ENCODE peak calls at places on chromosomes 16 and 17, in ten cellular contexts. One of them, this sample, is unnamed.

GRCh38 chr17:75670868-75671267 is 3.7 kb downstream of the SAP30BP start:
- DNase-seq in NCI-H2107: no peak
- DNase-seq in nephron progenitor cell: no peak
- DNase-seq in HEK293T: no peak
- DNase-seq in NCI-H510A: no peak
- DNase-seq in Daoy: no peak
- DNase-seq in iPS-NIHi11: no peak
- DNase-seq in MM.1S: no peak
- DNase-seq in NCI-H146: no peak
- DNase-seq in activated CD8-positive, alpha-beta memory T cell treated with anti-CD3 and anti-CD28 coated beads for 48 hours: no peak
- DNase-seq in this sample: no peak

GRCh38 chr16:30805370-30806169 is 18.6 kb upstream of the ZNF629 start:
- DNase-seq in NCI-H2107: peak
- DNase-seq in nephron progenitor cell: peak
- DNase-seq in HEK293T: peak
- DNase-seq in NCI-H510A: peak
- DNase-seq in Daoy: peak
- DNase-seq in iPS-NIHi11: peak
- DNase-seq in MM.1S: peak
- DNase-seq in NCI-H146: peak
- DNase-seq in activated CD8-positive, alpha-beta memory T cell treated with anti-CD3 and anti-CD28 coated beads for 48 hours: no peak
- DNase-seq in this sample: peak

GRCh38 chr17:76271669-76272540 is 6.8 kb downstream of the UBALD2 start:
- DNase-seq in NCI-H2107: no peak
- DNase-seq in nephron progenitor cell: no peak
- DNase-seq in HEK293T: no peak
- DNase-seq in NCI-H510A: no peak
- DNase-seq in Daoy: no peak
- DNase-seq in iPS-NIHi11: peak
- DNase-seq in MM.1S: no peak
- DNase-seq in NCI-H146: no peak
- DNase-seq in activated CD8-positive, alpha-beta memory T cell treated with anti-CD3 and anti-CD28 coated beads for 48 hours: peak
- DNase-seq in this sample: no peak

GRCh38 chr16:85738878-85739715 is 11.8 kb downstream of the C16orf74 start:
- DNase-seq in NCI-H2107: no peak
- DNase-seq in nephron progenitor cell: no peak
- DNase-seq in HEK293T: no peak
- DNase-seq in NCI-H510A: no peak
- DNase-seq in Daoy: no peak
- DNase-seq in iPS-NIHi11: no peak
- DNase-seq in MM.1S: no peak
- DNase-seq in NCI-H146: no peak
- DNase-seq in activated CD8-positive, alpha-beta memory T cell treated with anti-CD3 and anti-CD28 coated beads for 48 hours: no peak
- DNase-seq in this sample: no peak

GRCh38 chr16:81599034-81599744 is 154.6 kb downstream of the CMIP start:
- DNase-seq in NCI-H2107: peak
- DNase-seq in nephron progenitor cell: no peak
- DNase-seq in HEK293T: no peak
- DNase-seq in NCI-H510A: no peak
- DNase-seq in Daoy: peak
- DNase-seq in iPS-NIHi11: no peak
- DNase-seq in MM.1S: no peak
- DNase-seq in NCI-H146: peak
- DNase-seq in activated CD8-positive, alpha-beta memory T cell treated with anti-CD3 and anti-CD28 coated beads for 48 hours: no peak
- DNase-seq in this sample: no peak

GRCh38 chr17:4340914-4341615 is 25.4 kb downstream of the UBE2G1 start:
- DNase-seq in NCI-H2107: no peak
- DNase-seq in nephron progenitor cell: no peak
- DNase-seq in HEK293T: no peak
- DNase-seq in NCI-H510A: no peak
- DNase-seq in Daoy: no peak
- DNase-seq in iPS-NIHi11: no peak
- DNase-seq in MM.1S: no peak
- DNase-seq in NCI-H146: no peak
- DNase-seq in activated CD8-positive, alpha-beta memory T cell treated with anti-CD3 and anti-CD28 coated beads for 48 hours: no peak
- DNase-seq in this sample: no peak

GRCh38 chr17:80030730-80031410 is 4.8 kb downstream of the TBC1D16 start:
- DNase-seq in NCI-H2107: peak
- DNase-seq in nephron progenitor cell: no peak
- DNase-seq in HEK293T: no peak
- DNase-seq in NCI-H510A: peak
- DNase-seq in Daoy: no peak
- DNase-seq in iPS-NIHi11: no peak
- DNase-seq in MM.1S: no peak
- DNase-seq in NCI-H146: peak
- DNase-seq in activated CD8-positive, alpha-beta memory T cell treated with anti-CD3 and anti-CD28 coated beads for 48 hours: no peak
- DNase-seq in this sample: no peak

GRCh38 chr17:42016952-42017865 is at the start of gene DNAJC7:
- DNase-seq in NCI-H2107: peak
- DNase-seq in nephron progenitor cell: peak
- DNase-seq in HEK293T: peak
- DNase-seq in NCI-H510A: peak
- DNase-seq in Daoy: peak
- DNase-seq in iPS-NIHi11: peak
- DNase-seq in MM.1S: peak
- DNase-seq in NCI-H146: peak
- DNase-seq in activated CD8-positive, alpha-beta memory T cell treated with anti-CD3 and anti-CD28 coated beads for 48 hours: peak
- DNase-seq in this sample: peak

GRCh38 chr16:73739049-73739769 is 557.4 kb upstream of the PSMD7 start:
- DNase-seq in NCI-H2107: no peak
- DNase-seq in nephron progenitor cell: no peak
- DNase-seq in HEK293T: no peak
- DNase-seq in NCI-H510A: no peak
- DNase-seq in Daoy: no peak
- DNase-seq in iPS-NIHi11: no peak
- DNase-seq in MM.1S: no peak
- DNase-seq in NCI-H146: no peak
- DNase-seq in activated CD8-positive, alpha-beta memory T cell treated with anti-CD3 and anti-CD28 coated beads for 48 hours: no peak
- DNase-seq in this sample: no peak

GRCh38 chr17:7479389-7480192 is at the start of gene ZBTB4:
- DNase-seq in NCI-H2107: no peak
- DNase-seq in nephron progenitor cell: peak
- DNase-seq in HEK293T: peak
- DNase-seq in NCI-H510A: peak
- DNase-seq in Daoy: peak
- DNase-seq in iPS-NIHi11: peak
- DNase-seq in MM.1S: peak
- DNase-seq in NCI-H146: peak
- DNase-seq in activated CD8-positive, alpha-beta memory T cell treated with anti-CD3 and anti-CD28 coated beads for 48 hours: peak
- DNase-seq in this sample: peak

GRCh38 chr17:13869301-13869700 is 200.0 kb upstream of the COX10 start:
- DNase-seq in NCI-H2107: no peak
- DNase-seq in nephron progenitor cell: no peak
- DNase-seq in HEK293T: no peak
- DNase-seq in NCI-H510A: no peak
- DNase-seq in Daoy: peak
- DNase-seq in iPS-NIHi11: no peak
- DNase-seq in MM.1S: no peak
- DNase-seq in NCI-H146: no peak
- DNase-seq in activated CD8-positive, alpha-beta memory T cell treated with anti-CD3 and anti-CD28 coated beads for 48 hours: no peak
- DNase-seq in this sample: no peak

GRCh38 chr17:3732171-3732570 is 8.5 kb downstream of the HASPIN start:
- DNase-seq in NCI-H2107: no peak
- DNase-seq in nephron progenitor cell: no peak
- DNase-seq in HEK293T: no peak
- DNase-seq in NCI-H510A: no peak
- DNase-seq in Daoy: no peak
- DNase-seq in iPS-NIHi11: no peak
- DNase-seq in MM.1S: peak
- DNase-seq in NCI-H146: peak
- DNase-seq in activated CD8-positive, alpha-beta memory T cell treated with anti-CD3 and anti-CD28 coated beads for 48 hours: no peak
- DNase-seq in this sample: no peak

GRCh38 chr17:46874906-46875305 is 23.5 kb downstream of the WNT9B start:
- DNase-seq in NCI-H2107: peak
- DNase-seq in nephron progenitor cell: no peak
- DNase-seq in HEK293T: no peak
- DNase-seq in NCI-H510A: peak
- DNase-seq in Daoy: no peak
- DNase-seq in iPS-NIHi11: no peak
- DNase-seq in MM.1S: no peak
- DNase-seq in NCI-H146: no peak
- DNase-seq in activated CD8-positive, alpha-beta memory T cell treated with anti-CD3 and anti-CD28 coated beads for 48 hours: no peak
- DNase-seq in this sample: no peak

GRCh38 chr16:5845046-5845445 is 747.5 kb upstream of the EEF2KMT start:
- DNase-seq in NCI-H2107: no peak
- DNase-seq in nephron progenitor cell: no peak
- DNase-seq in HEK293T: no peak
- DNase-seq in NCI-H510A: no peak
- DNase-seq in Daoy: no peak
- DNase-seq in iPS-NIHi11: no peak
- DNase-seq in MM.1S: no peak
- DNase-seq in NCI-H146: no peak
- DNase-seq in activated CD8-positive, alpha-beta memory T cell treated with anti-CD3 and anti-CD28 coated beads for 48 hours: no peak
- DNase-seq in this sample: no peak

GRCh38 chr16:82864332-82865040 is 237.7 kb downstream of the CDH13 start:
- DNase-seq in NCI-H2107: no peak
- DNase-seq in nephron progenitor cell: no peak
- DNase-seq in HEK293T: no peak
- DNase-seq in NCI-H510A: no peak
- DNase-seq in Daoy: no peak
- DNase-seq in iPS-NIHi11: no peak
- DNase-seq in MM.1S: no peak
- DNase-seq in NCI-H146: no peak
- DNase-seq in activated CD8-positive, alpha-beta memory T cell treated with anti-CD3 and anti-CD28 coated beads for 48 hours: no peak
- DNase-seq in this sample: no peak

GRCh38 chr17:45341389-45342158 is 24.8 kb upstream of the MAP3K14 start:
- DNase-seq in NCI-H2107: no peak
- DNase-seq in nephron progenitor cell: peak
- DNase-seq in HEK293T: peak
- DNase-seq in NCI-H510A: peak
- DNase-seq in Daoy: peak
- DNase-seq in iPS-NIHi11: peak
- DNase-seq in MM.1S: no peak
- DNase-seq in NCI-H146: peak
- DNase-seq in activated CD8-positive, alpha-beta memory T cell treated with anti-CD3 and anti-CD28 coated beads for 48 hours: no peak
- DNase-seq in this sample: no peak

GRCh38 chr16:20348365-20349185 is 3.9 kb downstream of the UMOD start:
- DNase-seq in NCI-H2107: no peak
- DNase-seq in nephron progenitor cell: peak
- DNase-seq in HEK293T: no peak
- DNase-seq in NCI-H510A: peak
- DNase-seq in Daoy: peak
- DNase-seq in iPS-NIHi11: peak
- DNase-seq in MM.1S: no peak
- DNase-seq in NCI-H146: no peak
- DNase-seq in activated CD8-positive, alpha-beta memory T cell treated with anti-CD3 and anti-CD28 coated beads for 48 hours: no peak
- DNase-seq in this sample: no peak

GRCh38 chr17:16976686-16977550 is 5.0 kb upstream of the TNFRSF13B start:
- DNase-seq in NCI-H2107: no peak
- DNase-seq in nephron progenitor cell: no peak
- DNase-seq in HEK293T: no peak
- DNase-seq in NCI-H510A: no peak
- DNase-seq in Daoy: no peak
- DNase-seq in iPS-NIHi11: no peak
- DNase-seq in MM.1S: no peak
- DNase-seq in NCI-H146: no peak
- DNase-seq in activated CD8-positive, alpha-beta memory T cell treated with anti-CD3 and anti-CD28 coated beads for 48 hours: no peak
- DNase-seq in this sample: no peak

GRCh38 chr16:14527411-14528044 is 102.5 kb downstream of the PARN start:
- DNase-seq in NCI-H2107: no peak
- DNase-seq in nephron progenitor cell: no peak
- DNase-seq in HEK293T: no peak
- DNase-seq in NCI-H510A: no peak
- DNase-seq in Daoy: no peak
- DNase-seq in iPS-NIHi11: no peak
- DNase-seq in MM.1S: no peak
- DNase-seq in NCI-H146: no peak
- DNase-seq in activated CD8-positive, alpha-beta memory T cell treated with anti-CD3 and anti-CD28 coated beads for 48 hours: no peak
- DNase-seq in this sample: no peak

GRCh38 chr16:75045424-75045823 is 46.6 kb downstream of the ZNRF1 start:
- DNase-seq in NCI-H2107: no peak
- DNase-seq in nephron progenitor cell: no peak
- DNase-seq in HEK293T: no peak
- DNase-seq in NCI-H510A: no peak
- DNase-seq in Daoy: no peak
- DNase-seq in iPS-NIHi11: no peak
- DNase-seq in MM.1S: no peak
- DNase-seq in NCI-H146: no peak
- DNase-seq in activated CD8-positive, alpha-beta memory T cell treated with anti-CD3 and anti-CD28 coated beads for 48 hours: no peak
- DNase-seq in this sample: no peak

GRCh38 chr17:69090365-69090764 is 29.6 kb upstream of the ABCA9 start:
- DNase-seq in NCI-H2107: no peak
- DNase-seq in nephron progenitor cell: no peak
- DNase-seq in HEK293T: no peak
- DNase-seq in NCI-H510A: no peak
- DNase-seq in Daoy: no peak
- DNase-seq in iPS-NIHi11: no peak
- DNase-seq in MM.1S: no peak
- DNase-seq in NCI-H146: no peak
- DNase-seq in activated CD8-positive, alpha-beta memory T cell treated with anti-CD3 and anti-CD28 coated beads for 48 hours: no peak
- DNase-seq in this sample: no peak

GRCh38 chr17:28008526-28008925 is 34.0 kb upstream of the NLK start:
- DNase-seq in NCI-H2107: no peak
- DNase-seq in nephron progenitor cell: peak
- DNase-seq in HEK293T: peak
- DNase-seq in NCI-H510A: no peak
- DNase-seq in Daoy: peak
- DNase-seq in iPS-NIHi11: peak
- DNase-seq in MM.1S: peak
- DNase-seq in NCI-H146: no peak
- DNase-seq in activated CD8-positive, alpha-beta memory T cell treated with anti-CD3 and anti-CD28 coated beads for 48 hours: no peak
- DNase-seq in this sample: no peak